ENCODE peak calls at places on chromosomes 12 and 14, in nine cellular contexts. L is right lobe of liver, W is activated B cell treated with CpG ODN at 0.5 μM for 24 hours, B is glutamatergic neuron, A is lower leg skin, U is tibial nerve, Q is AG09309, X is cardiac muscle cell, Y is HFFc6. V is an unnamed sample.

GRCh38 chr12:49626169-49626835 is 2.9 kb downstream of the PRPF40B start:
- DNase-seq in L (no peak), W (no peak), B (no peak), A (no peak), U (no peak), Q (no peak), X (no peak), Y (no peak), V (no peak)

GRCh38 chr14:77923131-77923933 is 123.4 kb downstream of the ADCK1 start:
- DNase-seq in L (no peak), W (no peak), B (no peak), A (no peak), U (no peak), Q (no peak), X (peak; percentile 41), Y (no peak), V (peak; percentile 64)

GRCh38 chr12:116765271-116765670 is 27.2 kb downstream of the RNFT2 start:
- DNase-seq in L (no peak), W (no peak), B (no peak), A (no peak), U (no peak), Q (no peak), X (no peak), Y (no peak), V (no peak)

GRCh38 chr14:23119362-23120327 is 590 bp upstream of the CEBPE start:
- DNase-seq in L (no peak), W (peak; percentile 30), B (no peak), A (no peak), U (no peak), Q (no peak), X (no peak), Y (no peak), V (no peak)

GRCh38 chr12:23686095-23686494 is 263.4 kb downstream of the SOX5 start:
- DNase-seq in L (no peak), W (no peak), B (no peak), A (no peak), U (no peak), Q (no peak), X (no peak), Y (no peak), V (no peak)

GRCh38 chr14:64990939-64991338 is 4.2 kb downstream of the FNTB start:
- DNase-seq in L (no peak), W (no peak), B (no peak), A (peak; percentile 23), U (no peak), Q (no peak), X (no peak), Y (no peak), V (no peak)

GRCh38 chr12:53754633-53755261 is 3.0 kb upstream of the CISTR start:
- DNase-seq in L (no peak), W (no peak), B (no peak), A (no peak), U (no peak), Q (no peak), X (no peak), Y (no peak), V (no peak)

GRCh38 chr12:42281281-42281680 is 43.2 kb upstream of the YAF2 start:
- DNase-seq in L (no peak), W (no peak), B (no peak), A (no peak), U (no peak), Q (no peak), X (no peak), Y (no peak), V (no peak)

GRCh38 chr12:39581592-39581991 is 38.0 kb downstream of the ABCD2 start:
- DNase-seq in L (no peak), W (no peak), B (no peak), A (no peak), U (no peak), Q (no peak), X (no peak), Y (no peak), V (no peak)

GRCh38 chr14:40870252-40870651 is 736.4 kb upstream of the LRFN5 start:
- DNase-seq in L (no peak), W (no peak), B (no peak), A (no peak), U (no peak), Q (no peak), X (no peak), Y (no peak), V (no peak)

GRCh38 chr14:61460853-61461611 is 139.7 kb downstream of the PRKCH start:
- DNase-seq in L (peak; percentile 47), W (no peak), B (no peak), A (peak; percentile 84), U (no peak), Q (no peak), X (peak; percentile 54), Y (no peak), V (no peak)

GRCh38 chr14:22653012-22653621 is 9.0 kb upstream of the OR6J1 start:
- DNase-seq in L (peak; percentile 66), W (no peak), B (peak; percentile 72), A (no peak), U (peak; percentile 23), Q (no peak), X (peak; percentile 77), Y (peak; percentile 73), V (no peak)

GRCh38 chr12:48542300-48542928 is 17.0 kb downstream of the OR8S1 start:
- DNase-seq in L (no peak), W (no peak), B (peak; percentile 58), A (no peak), U (no peak), Q (no peak), X (peak; percentile 27), Y (peak; percentile 28), V (no peak)

GRCh38 chr14:24132061-24132685 is 1.7 kb downstream of the FITM1 start:
- DNase-seq in L (peak; percentile 81), W (no peak), B (no peak), A (no peak), U (no peak), Q (no peak), X (no peak), Y (no peak), V (no peak)

GRCh38 chr12:81095470-81096232 is 17.8 kb downstream of the ACSS3 start:
- DNase-seq in L (no peak), W (no peak), B (no peak), A (no peak), U (no peak), Q (no peak), X (no peak), Y (no peak), V (no peak)

GRCh38 chr12:52207106-52207505 is 15.3 kb upstream of the KRT80 start:
- DNase-seq in L (no peak), W (no peak), B (no peak), A (peak; percentile 82), U (no peak), Q (no peak), X (no peak), Y (no peak), V (no peak)

GRCh38 chr12:94148841-94149780 is 734 bp downstream of the PLXNC1 start:
- DNase-seq in L (peak; percentile 65), W (peak; percentile 71), B (peak; percentile 83), A (peak; percentile 81), U (no peak), Q (no peak), X (peak; percentile 64), Y (no peak), V (peak; percentile 47)
- TF ChIP-seq CTCF in L (peak; percentile 40), W (no peak), B (peak; percentile 47), A (no peak), U (peak; percentile 6), Q (no peak), X (peak; percentile 45), Y (peak; percentile 46), V (peak; percentile 4)

GRCh38 chr14:105118646-105119409 is 49.7 kb downstream of the JAG2 start:
- DNase-seq in L (no peak), W (no peak), B (no peak), A (peak; percentile 87), U (no peak), Q (no peak), X (no peak), Y (no peak), V (no peak)

GRCh38 chr14:105116451-105117256 is 51.4 kb upstream of the GPR132 start:
- DNase-seq in L (peak; percentile 17), W (no peak), B (no peak), A (peak; percentile 70), U (no peak), Q (no peak), X (no peak), Y (no peak), V (no peak)

GRCh38 chr14:105119410-105120025 is 49.1 kb downstream of the JAG2 start:
- DNase-seq in L (peak; percentile 23), W (no peak), B (no peak), A (peak; percentile 77), U (no peak), Q (no peak), X (no peak), Y (no peak), V (no peak)

GRCh38 chr14:105117257-105117646 is 51.3 kb downstream of the JAG2 start:
- DNase-seq in L (peak; percentile 14), W (no peak), B (no peak), A (peak; percentile 76), U (no peak), Q (no peak), X (no peak), Y (no peak), V (no peak)

GRCh38 chr14:105117710-105118385 is 50.7 kb downstream of the JAG2 start:
- DNase-seq in L (peak; percentile 11), W (no peak), B (no peak), A (peak; percentile 67), U (no peak), Q (no peak), X (no peak), Y (no peak), V (no peak)
- TF ChIP-seq CTCF in L (no peak), W (no peak), B (no peak), A (no peak), U (no peak), Q (no peak), X (no peak), Y (no peak), V (no peak)

GRCh38 chr14:55412686-55413085 is 1.1 kb upstream of the ATG14 start:
- DNase-seq in L (no peak), W (no peak), B (no peak), A (no peak), U (no peak), Q (no peak), X (no peak), Y (no peak), V (no peak)

GRCh38 chr14:55414551-55414950 is 2.9 kb upstream of the ATG14 start:
- DNase-seq in L (no peak), W (no peak), B (no peak), A (no peak), U (no peak), Q (no peak), X (no peak), Y (no peak), V (no peak)

GRCh38 chr14:55416866-55417265 is 5.2 kb upstream of the ATG14 start:
- DNase-seq in L (no peak), W (no peak), B (peak; percentile 70), A (no peak), U (no peak), Q (no peak), X (peak; percentile 53), Y (no peak), V (no peak)

GRCh38 chr14:55411426-55412389 is at the start of gene ATG14:
- DNase-seq in L (peak; percentile 88), W (peak; percentile 73), B (peak; percentile 88), A (peak; percentile 97), U (peak; percentile 65), Q (peak; percentile 27), X (peak; percentile 92), Y (peak; percentile 72), V (peak; percentile 65)
- TF ChIP-seq CTCF in L (no peak), W (no peak), B (no peak), A (no peak), U (no peak), Q (no peak), X (no peak), Y (no peak), V (no peak)

GRCh38 chr12:25970916-25971674 is 12.6 kb downstream of the RASSF8 start:
- DNase-seq in L (no peak), W (no peak), B (no peak), A (no peak), U (no peak), Q (no peak), X (no peak), Y (no peak), V (no peak)
- TF ChIP-seq CTCF in L (no peak), W (no peak), B (peak; percentile 43), A (no peak), U (no peak), Q (peak; percentile 18), X (peak; percentile 31), Y (peak; percentile 66), V (no peak)

V was measured in D721Med.